ENCODE peak calls at places on chromosomes 6 and 20, in nine cellular contexts. One of them, this sample, is unnamed.

GRCh38 chr20:63098195-63098810 is 91.5 kb upstream of the BHLHE23 start:
- DNase-seq in GM20000: no peak
- DNase-seq in left cardiac atrium: peak
- DNase-seq in WTC11: no peak
- DNase-seq in bronchial epithelial cell: no peak
- DNase-seq in H7: peak
- DNase-seq in stimulated activated CD4-positive, alpha-beta T cell treated with anti-CD3 and anti-CD28 coated beads, Interleukin-12 subunit alpha, Interleukin-12 subunit beta, amount 100 ng/mL, for 4 hours: no peak
- DNase-seq in neuronal stem cell: no peak
- DNase-seq in dermis microvascular lymphatic vessel endothelial cell: no peak
- DNase-seq in this sample: no peak

GRCh38 chr6:42367353-42368011 is 84.2 kb downstream of the TRERF1 start:
- DNase-seq in GM20000: peak
- DNase-seq in left cardiac atrium: no peak
- DNase-seq in stimulated activated CD4-positive, alpha-beta T cell treated with anti-CD3 and anti-CD28 coated beads, Interleukin-12 subunit alpha, Interleukin-12 subunit beta, amount 100 ng/mL, for 4 hours: no peak
- DNase-seq in neuronal stem cell: no peak
- DNase-seq in H7: no peak
- DNase-seq in bronchial epithelial cell: no peak
- DNase-seq in dermis microvascular lymphatic vessel endothelial cell: no peak
- DNase-seq in WTC11: no peak
- DNase-seq in this sample: no peak

GRCh38 chr6:43451348-43451747 is 4.0 kb downstream of the DLK2 start:
- DNase-seq in WTC11: no peak
- DNase-seq in left cardiac atrium: no peak
- DNase-seq in stimulated activated CD4-positive, alpha-beta T cell treated with anti-CD3 and anti-CD28 coated beads, Interleukin-12 subunit alpha, Interleukin-12 subunit beta, amount 100 ng/mL, for 4 hours: no peak
- DNase-seq in GM20000: no peak
- DNase-seq in bronchial epithelial cell: peak
- DNase-seq in neuronal stem cell: no peak
- DNase-seq in dermis microvascular lymphatic vessel endothelial cell: no peak
- DNase-seq in H7: peak
- DNase-seq in this sample: no peak

GRCh38 chr20:24771651-24772061 is 177.4 kb upstream of the CST7 start:
- DNase-seq in dermis microvascular lymphatic vessel endothelial cell: no peak
- DNase-seq in bronchial epithelial cell: no peak
- DNase-seq in neuronal stem cell: no peak
- DNase-seq in GM20000: no peak
- DNase-seq in WTC11: no peak
- DNase-seq in left cardiac atrium: no peak
- DNase-seq in stimulated activated CD4-positive, alpha-beta T cell treated with anti-CD3 and anti-CD28 coated beads, Interleukin-12 subunit alpha, Interleukin-12 subunit beta, amount 100 ng/mL, for 4 hours: no peak
- DNase-seq in H7: no peak
- DNase-seq in this sample: no peak

GRCh38 chr6:51550243-51550642 is 537.2 kb downstream of the PKHD1 start:
- DNase-seq in stimulated activated CD4-positive, alpha-beta T cell treated with anti-CD3 and anti-CD28 coated beads, Interleukin-12 subunit alpha, Interleukin-12 subunit beta, amount 100 ng/mL, for 4 hours: no peak
- DNase-seq in GM20000: no peak
- DNase-seq in left cardiac atrium: no peak
- DNase-seq in H7: no peak
- DNase-seq in neuronal stem cell: peak
- DNase-seq in bronchial epithelial cell: no peak
- DNase-seq in WTC11: no peak
- DNase-seq in dermis microvascular lymphatic vessel endothelial cell: no peak
- DNase-seq in this sample: no peak

GRCh38 chr6:129552413-129552812 is 157.6 kb downstream of the ARHGAP18 start:
- DNase-seq in GM20000: no peak
- DNase-seq in H7: no peak
- DNase-seq in stimulated activated CD4-positive, alpha-beta T cell treated with anti-CD3 and anti-CD28 coated beads, Interleukin-12 subunit alpha, Interleukin-12 subunit beta, amount 100 ng/mL, for 4 hours: no peak
- DNase-seq in WTC11: no peak
- DNase-seq in bronchial epithelial cell: no peak
- DNase-seq in left cardiac atrium: no peak
- DNase-seq in neuronal stem cell: no peak
- DNase-seq in dermis microvascular lymphatic vessel endothelial cell: no peak
- DNase-seq in this sample: no peak

GRCh38 chr6:30044630-30045029 is 16.4 kb upstream of the POLR1H start:
- DNase-seq in stimulated activated CD4-positive, alpha-beta T cell treated with anti-CD3 and anti-CD28 coated beads, Interleukin-12 subunit alpha, Interleukin-12 subunit beta, amount 100 ng/mL, for 4 hours: no peak
- DNase-seq in dermis microvascular lymphatic vessel endothelial cell: no peak
- DNase-seq in GM20000: no peak
- DNase-seq in left cardiac atrium: no peak
- DNase-seq in WTC11: no peak
- DNase-seq in bronchial epithelial cell: peak
- DNase-seq in neuronal stem cell: no peak
- DNase-seq in H7: no peak
- DNase-seq in this sample: no peak

GRCh38 chr6:32973934-32974333 is 5.5 kb downstream of the BRD2 start:
- DNase-seq in H7: no peak
- DNase-seq in GM20000: peak
- DNase-seq in WTC11: no peak
- DNase-seq in bronchial epithelial cell: peak
- DNase-seq in left cardiac atrium: no peak
- DNase-seq in dermis microvascular lymphatic vessel endothelial cell: no peak
- DNase-seq in neuronal stem cell: no peak
- DNase-seq in stimulated activated CD4-positive, alpha-beta T cell treated with anti-CD3 and anti-CD28 coated beads, Interleukin-12 subunit alpha, Interleukin-12 subunit beta, amount 100 ng/mL, for 4 hours: no peak
- DNase-seq in this sample: no peak

GRCh38 chr6:161038229-161039003 is 46.8 kb downstream of the MAP3K4 start:
- DNase-seq in dermis microvascular lymphatic vessel endothelial cell: no peak
- DNase-seq in stimulated activated CD4-positive, alpha-beta T cell treated with anti-CD3 and anti-CD28 coated beads, Interleukin-12 subunit alpha, Interleukin-12 subunit beta, amount 100 ng/mL, for 4 hours: no peak
- DNase-seq in left cardiac atrium: no peak
- DNase-seq in WTC11: no peak
- DNase-seq in bronchial epithelial cell: peak
- DNase-seq in H7: no peak
- DNase-seq in GM20000: peak
- DNase-seq in neuronal stem cell: no peak
- DNase-seq in this sample: peak

GRCh38 chr20:44079968-44080560 is 106.9 kb downstream of the JPH2 start:
- DNase-seq in left cardiac atrium: no peak
- DNase-seq in neuronal stem cell: no peak
- DNase-seq in H7: no peak
- DNase-seq in dermis microvascular lymphatic vessel endothelial cell: no peak
- DNase-seq in GM20000: no peak
- DNase-seq in stimulated activated CD4-positive, alpha-beta T cell treated with anti-CD3 and anti-CD28 coated beads, Interleukin-12 subunit alpha, Interleukin-12 subunit beta, amount 100 ng/mL, for 4 hours: no peak
- DNase-seq in WTC11: no peak
- DNase-seq in bronchial epithelial cell: no peak
- DNase-seq in this sample: no peak

GRCh38 chr6:131792091-131792496 is 15.7 kb upstream of the ENPP1 start:
- DNase-seq in H7: peak
- DNase-seq in dermis microvascular lymphatic vessel endothelial cell: no peak
- DNase-seq in neuronal stem cell: no peak
- DNase-seq in left cardiac atrium: no peak
- DNase-seq in bronchial epithelial cell: peak
- DNase-seq in stimulated activated CD4-positive, alpha-beta T cell treated with anti-CD3 and anti-CD28 coated beads, Interleukin-12 subunit alpha, Interleukin-12 subunit beta, amount 100 ng/mL, for 4 hours: no peak
- DNase-seq in GM20000: no peak
- DNase-seq in WTC11: no peak
- DNase-seq in this sample: no peak

GRCh38 chr6:44010411-44011349 is 116.6 kb downstream of the MRPL14 start:
- DNase-seq in stimulated activated CD4-positive, alpha-beta T cell treated with anti-CD3 and anti-CD28 coated beads, Interleukin-12 subunit alpha, Interleukin-12 subunit beta, amount 100 ng/mL, for 4 hours: no peak
- DNase-seq in neuronal stem cell: no peak
- DNase-seq in bronchial epithelial cell: peak
- DNase-seq in WTC11: no peak
- DNase-seq in H7: no peak
- DNase-seq in dermis microvascular lymphatic vessel endothelial cell: no peak
- DNase-seq in left cardiac atrium: peak
- DNase-seq in GM20000: no peak
- DNase-seq in this sample: peak

GRCh38 chr6:50714487-50715379 is 1.4 kb downstream of the TFAP2D start:
- DNase-seq in WTC11: peak
- DNase-seq in left cardiac atrium: no peak
- DNase-seq in H7: peak
- DNase-seq in bronchial epithelial cell: no peak
- DNase-seq in GM20000: no peak
- DNase-seq in dermis microvascular lymphatic vessel endothelial cell: no peak
- DNase-seq in neuronal stem cell: no peak
- DNase-seq in stimulated activated CD4-positive, alpha-beta T cell treated with anti-CD3 and anti-CD28 coated beads, Interleukin-12 subunit alpha, Interleukin-12 subunit beta, amount 100 ng/mL, for 4 hours: no peak
- DNase-seq in this sample: no peak

GRCh38 chr6:131400054-131400781 is 172.8 kb upstream of the ARG1 start:
- DNase-seq in dermis microvascular lymphatic vessel endothelial cell: no peak
- DNase-seq in neuronal stem cell: no peak
- DNase-seq in GM20000: no peak
- DNase-seq in bronchial epithelial cell: peak
- DNase-seq in WTC11: no peak
- DNase-seq in left cardiac atrium: no peak
- DNase-seq in H7: no peak
- DNase-seq in stimulated activated CD4-positive, alpha-beta T cell treated with anti-CD3 and anti-CD28 coated beads, Interleukin-12 subunit alpha, Interleukin-12 subunit beta, amount 100 ng/mL, for 4 hours: no peak
- DNase-seq in this sample: peak

GRCh38 chr6:148203970-148204369 is 138.7 kb upstream of the SASH1 start:
- DNase-seq in dermis microvascular lymphatic vessel endothelial cell: no peak
- DNase-seq in stimulated activated CD4-positive, alpha-beta T cell treated with anti-CD3 and anti-CD28 coated beads, Interleukin-12 subunit alpha, Interleukin-12 subunit beta, amount 100 ng/mL, for 4 hours: peak
- DNase-seq in neuronal stem cell: no peak
- DNase-seq in WTC11: no peak
- DNase-seq in bronchial epithelial cell: no peak
- DNase-seq in H7: no peak
- DNase-seq in left cardiac atrium: no peak
- DNase-seq in GM20000: peak
- DNase-seq in this sample: no peak

GRCh38 chr6:6191476-6191875 is 129.0 kb downstream of the F13A1 start:
- DNase-seq in H7: peak
- DNase-seq in dermis microvascular lymphatic vessel endothelial cell: no peak
- DNase-seq in bronchial epithelial cell: no peak
- DNase-seq in neuronal stem cell: peak
- DNase-seq in left cardiac atrium: no peak
- DNase-seq in GM20000: no peak
- DNase-seq in stimulated activated CD4-positive, alpha-beta T cell treated with anti-CD3 and anti-CD28 coated beads, Interleukin-12 subunit alpha, Interleukin-12 subunit beta, amount 100 ng/mL, for 4 hours: no peak
- DNase-seq in WTC11: no peak
- DNase-seq in this sample: no peak

GRCh38 chr20:3800256-3800877 is 4.3 kb downstream of the CDC25B start:
- DNase-seq in neuronal stem cell: no peak
- DNase-seq in H7: peak
- DNase-seq in GM20000: no peak
- DNase-seq in stimulated activated CD4-positive, alpha-beta T cell treated with anti-CD3 and anti-CD28 coated beads, Interleukin-12 subunit alpha, Interleukin-12 subunit beta, amount 100 ng/mL, for 4 hours: no peak
- DNase-seq in bronchial epithelial cell: no peak
- DNase-seq in dermis microvascular lymphatic vessel endothelial cell: no peak
- DNase-seq in left cardiac atrium: peak
- DNase-seq in WTC11: peak
- DNase-seq in this sample: no peak

GRCh38 chr6:149084026-149084425 is 233.5 kb upstream of the TAB2 start:
- DNase-seq in WTC11: no peak
- DNase-seq in left cardiac atrium: no peak
- DNase-seq in stimulated activated CD4-positive, alpha-beta T cell treated with anti-CD3 and anti-CD28 coated beads, Interleukin-12 subunit alpha, Interleukin-12 subunit beta, amount 100 ng/mL, for 4 hours: no peak
- DNase-seq in dermis microvascular lymphatic vessel endothelial cell: no peak
- DNase-seq in GM20000: no peak
- DNase-seq in H7: no peak
- DNase-seq in neuronal stem cell: no peak
- DNase-seq in bronchial epithelial cell: no peak
- DNase-seq in this sample: no peak

GRCh38 chr6:112215901-112216300 is 38.5 kb downstream of the LAMA4 start:
- DNase-seq in dermis microvascular lymphatic vessel endothelial cell: no peak
- DNase-seq in WTC11: no peak
- DNase-seq in GM20000: no peak
- DNase-seq in left cardiac atrium: no peak
- DNase-seq in neuronal stem cell: no peak
- DNase-seq in stimulated activated CD4-positive, alpha-beta T cell treated with anti-CD3 and anti-CD28 coated beads, Interleukin-12 subunit alpha, Interleukin-12 subunit beta, amount 100 ng/mL, for 4 hours: no peak
- DNase-seq in bronchial epithelial cell: no peak
- DNase-seq in H7: no peak
- DNase-seq in this sample: no peak

GRCh38 chr20:48983423-48984400 is 62.2 kb downstream of the ARFGEF2 start:
- DNase-seq in WTC11: no peak
- DNase-seq in left cardiac atrium: peak
- DNase-seq in GM20000: no peak
- DNase-seq in bronchial epithelial cell: peak
- DNase-seq in H7: no peak
- DNase-seq in dermis microvascular lymphatic vessel endothelial cell: peak
- DNase-seq in stimulated activated CD4-positive, alpha-beta T cell treated with anti-CD3 and anti-CD28 coated beads, Interleukin-12 subunit alpha, Interleukin-12 subunit beta, amount 100 ng/mL, for 4 hours: no peak
- DNase-seq in neuronal stem cell: no peak
- DNase-seq in this sample: peak

GRCh38 chr20:57413990-57414389 is 22.8 kb downstream of the RBM38 start:
- DNase-seq in GM20000: no peak
- DNase-seq in H7: no peak
- DNase-seq in neuronal stem cell: no peak
- DNase-seq in WTC11: no peak
- DNase-seq in bronchial epithelial cell: no peak
- DNase-seq in stimulated activated CD4-positive, alpha-beta T cell treated with anti-CD3 and anti-CD28 coated beads, Interleukin-12 subunit alpha, Interleukin-12 subunit beta, amount 100 ng/mL, for 4 hours: no peak
- DNase-seq in dermis microvascular lymphatic vessel endothelial cell: no peak
- DNase-seq in left cardiac atrium: no peak
- DNase-seq in this sample: no peak

GRCh38 chr6:100479180-100480035 is 14.7 kb upstream of the SIM1 start:
- DNase-seq in WTC11: no peak
- DNase-seq in neuronal stem cell: peak
- DNase-seq in bronchial epithelial cell: peak
- DNase-seq in stimulated activated CD4-positive, alpha-beta T cell treated with anti-CD3 and anti-CD28 coated beads, Interleukin-12 subunit alpha, Interleukin-12 subunit beta, amount 100 ng/mL, for 4 hours: no peak
- DNase-seq in GM20000: no peak
- DNase-seq in left cardiac atrium: no peak
- DNase-seq in H7: peak
- DNase-seq in dermis microvascular lymphatic vessel endothelial cell: peak
- DNase-seq in this sample: no peak

GRCh38 chr6:105587349-105588115 is 184.7 kb upstream of the PREP start:
- DNase-seq in GM20000: no peak
- DNase-seq in H7: no peak
- DNase-seq in stimulated activated CD4-positive, alpha-beta T cell treated with anti-CD3 and anti-CD28 coated beads, Interleukin-12 subunit alpha, Interleukin-12 subunit beta, amount 100 ng/mL, for 4 hours: no peak
- DNase-seq in dermis microvascular lymphatic vessel endothelial cell: no peak
- DNase-seq in WTC11: no peak
- DNase-seq in bronchial epithelial cell: peak
- DNase-seq in left cardiac atrium: no peak
- DNase-seq in neuronal stem cell: no peak
- DNase-seq in this sample: peak

GRCh38 chr6:84773431-84774173 is 9.2 kb upstream of the TBX18 start:
- DNase-seq in neuronal stem cell: peak
- DNase-seq in bronchial epithelial cell: no peak
- DNase-seq in stimulated activated CD4-positive, alpha-beta T cell treated with anti-CD3 and anti-CD28 coated beads, Interleukin-12 subunit alpha, Interleukin-12 subunit beta, amount 100 ng/mL, for 4 hours: no peak
- DNase-seq in GM20000: peak
- DNase-seq in left cardiac atrium: peak
- DNase-seq in dermis microvascular lymphatic vessel endothelial cell: no peak
- DNase-seq in H7: peak
- DNase-seq in WTC11: peak
- DNase-seq in this sample: no peak

GRCh38 chr6:117548797-117549301 is 53.5 kb downstream of the GOPC start:
- DNase-seq in GM20000: no peak
- DNase-seq in dermis microvascular lymphatic vessel endothelial cell: no peak
- DNase-seq in WTC11: no peak
- DNase-seq in left cardiac atrium: no peak
- DNase-seq in H7: no peak
- DNase-seq in bronchial epithelial cell: peak
- DNase-seq in stimulated activated CD4-positive, alpha-beta T cell treated with anti-CD3 and anti-CD28 coated beads, Interleukin-12 subunit alpha, Interleukin-12 subunit beta, amount 100 ng/mL, for 4 hours: no peak
- DNase-seq in neuronal stem cell: no peak
- DNase-seq in this sample: peak

GRCh38 chr6:146767632-146768031 is 168.9 kb downstream of the ADGB start:
- DNase-seq in dermis microvascular lymphatic vessel endothelial cell: no peak
- DNase-seq in neuronal stem cell: no peak
- DNase-seq in stimulated activated CD4-positive, alpha-beta T cell treated with anti-CD3 and anti-CD28 coated beads, Interleukin-12 subunit alpha, Interleukin-12 subunit beta, amount 100 ng/mL, for 4 hours: no peak
- DNase-seq in H7: no peak
- DNase-seq in left cardiac atrium: no peak
- DNase-seq in bronchial epithelial cell: no peak
- DNase-seq in WTC11: no peak
- DNase-seq in GM20000: no peak
- DNase-seq in this sample: no peak

GRCh38 chr6:56756219-56756789 is 113.6 kb upstream of the DST start:
- DNase-seq in dermis microvascular lymphatic vessel endothelial cell: no peak
- DNase-seq in stimulated activated CD4-positive, alpha-beta T cell treated with anti-CD3 and anti-CD28 coated beads, Interleukin-12 subunit alpha, Interleukin-12 subunit beta, amount 100 ng/mL, for 4 hours: no peak
- DNase-seq in H7: no peak
- DNase-seq in neuronal stem cell: no peak
- DNase-seq in left cardiac atrium: no peak
- DNase-seq in bronchial epithelial cell: no peak
- DNase-seq in WTC11: no peak
- DNase-seq in GM20000: no peak
- DNase-seq in this sample: no peak

GRCh38 chr6:1777921-1778692 is 168.4 kb downstream of the FOXC1 start:
- DNase-seq in left cardiac atrium: no peak
- DNase-seq in dermis microvascular lymphatic vessel endothelial cell: no peak
- DNase-seq in H7: no peak
- DNase-seq in WTC11: no peak
- DNase-seq in GM20000: no peak
- DNase-seq in neuronal stem cell: no peak
- DNase-seq in stimulated activated CD4-positive, alpha-beta T cell treated with anti-CD3 and anti-CD28 coated beads, Interleukin-12 subunit alpha, Interleukin-12 subunit beta, amount 100 ng/mL, for 4 hours: no peak
- DNase-seq in bronchial epithelial cell: no peak
- DNase-seq in this sample: no peak

GRCh38 chr20:60754866-60755265 is 497.2 kb upstream of the CDH4 start:
- DNase-seq in dermis microvascular lymphatic vessel endothelial cell: no peak
- DNase-seq in H7: no peak
- DNase-seq in bronchial epithelial cell: no peak
- DNase-seq in neuronal stem cell: no peak
- DNase-seq in WTC11: no peak
- DNase-seq in left cardiac atrium: no peak
- DNase-seq in GM20000: no peak
- DNase-seq in stimulated activated CD4-positive, alpha-beta T cell treated with anti-CD3 and anti-CD28 coated beads, Interleukin-12 subunit alpha, Interleukin-12 subunit beta, amount 100 ng/mL, for 4 hours: no peak
- DNase-seq in this sample: no peak

GRCh38 chr20:52630138-52630537 is 342.0 kb upstream of the TSHZ2 start:
- DNase-seq in neuronal stem cell: no peak
- DNase-seq in stimulated activated CD4-positive, alpha-beta T cell treated with anti-CD3 and anti-CD28 coated beads, Interleukin-12 subunit alpha, Interleukin-12 subunit beta, amount 100 ng/mL, for 4 hours: no peak
- DNase-seq in GM20000: no peak
- DNase-seq in H7: no peak
- DNase-seq in left cardiac atrium: no peak
- DNase-seq in dermis microvascular lymphatic vessel endothelial cell: no peak
- DNase-seq in WTC11: no peak
- DNase-seq in bronchial epithelial cell: no peak
- DNase-seq in this sample: no peak

GRCh38 chr20:57663241-57663640 is 43.0 kb upstream of the ZBP1 start:
- DNase-seq in stimulated activated CD4-positive, alpha-beta T cell treated with anti-CD3 and anti-CD28 coated beads, Interleukin-12 subunit alpha, Interleukin-12 subunit beta, amount 100 ng/mL, for 4 hours: no peak
- DNase-seq in GM20000: no peak
- DNase-seq in WTC11: peak
- DNase-seq in left cardiac atrium: peak
- DNase-seq in bronchial epithelial cell: no peak
- DNase-seq in H7: peak
- DNase-seq in neuronal stem cell: no peak
- DNase-seq in dermis microvascular lymphatic vessel endothelial cell: no peak
- DNase-seq in this sample: no peak

This sample was measured in RWPE1.